ENCODE peak calls at places on chromosomes 12 and 14, in ten cellular contexts. One of them, this sample, is unnamed.

GRCh38 chr14:99736600-99737371 is 52.7 kb downstream of the CYP46A1 start:
- DNase-seq in neural progenitor cell: no peak
- DNase-seq in AG09319: no peak
- DNase-seq in A549: no peak
- DNase-seq in endothelial cell: no peak
- DNase-seq in HL-60: no peak
- DNase-seq in tibial artery: no peak
- DNase-seq in upper lobe of right lung: peak
- DNase-seq in GM20000: no peak
- DNase-seq in AG10803: no peak
- DNase-seq in this sample: peak

GRCh38 chr12:66899567-66899966 is 220.7 kb upstream of the GRIP1 start:
- DNase-seq in AG10803: no peak
- DNase-seq in upper lobe of right lung: no peak
- DNase-seq in neural progenitor cell: no peak
- DNase-seq in HL-60: no peak
- DNase-seq in tibial artery: no peak
- DNase-seq in A549: no peak
- DNase-seq in endothelial cell: no peak
- DNase-seq in GM20000: no peak
- DNase-seq in AG09319: no peak
- DNase-seq in this sample: no peak

GRCh38 chr14:50318031-50318626 is 6.0 kb downstream of the DMAC2L start:
- DNase-seq in GM20000: no peak
- DNase-seq in endothelial cell: no peak
- DNase-seq in HL-60: no peak
- DNase-seq in upper lobe of right lung: no peak
- DNase-seq in AG09319: no peak
- DNase-seq in A549: peak
- DNase-seq in neural progenitor cell: peak
- DNase-seq in AG10803: peak
- DNase-seq in tibial artery: no peak
- DNase-seq in this sample: no peak

GRCh38 chr14:54221432-54221803 is 175.4 kb upstream of the CDKN3 start:
- DNase-seq in tibial artery: no peak
- DNase-seq in HL-60: no peak
- DNase-seq in endothelial cell: no peak
- DNase-seq in GM20000: no peak
- DNase-seq in AG10803: no peak
- DNase-seq in AG09319: no peak
- DNase-seq in A549: no peak
- DNase-seq in upper lobe of right lung: no peak
- DNase-seq in neural progenitor cell: no peak
- DNase-seq in this sample: no peak

GRCh38 chr12:3168775-3169221 is 91.6 kb downstream of the TSPAN9 start:
- DNase-seq in upper lobe of right lung: no peak
- DNase-seq in endothelial cell: no peak
- DNase-seq in A549: peak
- DNase-seq in tibial artery: no peak
- DNase-seq in GM20000: no peak
- DNase-seq in AG10803: peak
- DNase-seq in AG09319: peak
- DNase-seq in neural progenitor cell: no peak
- DNase-seq in HL-60: no peak
- DNase-seq in this sample: no peak

GRCh38 chr14:75046899-75047298 is 4.4 kb downstream of the MLH3 start:
- DNase-seq in HL-60: no peak
- DNase-seq in neural progenitor cell: no peak
- DNase-seq in GM20000: no peak
- DNase-seq in AG10803: peak
- DNase-seq in endothelial cell: no peak
- DNase-seq in upper lobe of right lung: no peak
- DNase-seq in tibial artery: no peak
- DNase-seq in AG09319: no peak
- DNase-seq in A549: no peak
- DNase-seq in this sample: no peak

GRCh38 chr12:52279683-52280318 is 5.4 kb downstream of the KRT86 start:
- DNase-seq in HL-60: no peak
- DNase-seq in neural progenitor cell: peak
- DNase-seq in GM20000: no peak
- DNase-seq in tibial artery: no peak
- DNase-seq in upper lobe of right lung: no peak
- DNase-seq in endothelial cell: no peak
- DNase-seq in A549: no peak
- DNase-seq in AG10803: peak
- DNase-seq in AG09319: no peak
- DNase-seq in this sample: no peak

GRCh38 chr12:123897221-123897620 is 75.4 kb downstream of the CCDC92 start:
- DNase-seq in HL-60: no peak
- DNase-seq in AG09319: peak
- DNase-seq in neural progenitor cell: no peak
- DNase-seq in A549: peak
- DNase-seq in endothelial cell: no peak
- DNase-seq in upper lobe of right lung: no peak
- DNase-seq in tibial artery: no peak
- DNase-seq in AG10803: peak
- DNase-seq in GM20000: no peak
- DNase-seq in this sample: no peak

GRCh38 chr14:87049886-87050820 is 942.8 kb downstream of the GALC start:
- DNase-seq in upper lobe of right lung: no peak
- DNase-seq in AG10803: peak
- DNase-seq in AG09319: no peak
- DNase-seq in HL-60: peak
- DNase-seq in A549: peak
- DNase-seq in tibial artery: no peak
- DNase-seq in neural progenitor cell: peak
- DNase-seq in endothelial cell: peak
- DNase-seq in GM20000: no peak
- DNase-seq in this sample: no peak

GRCh38 chr14:85934123-85934885 is 404.4 kb downstream of the FLRT2 start:
- DNase-seq in A549: peak
- DNase-seq in endothelial cell: no peak
- DNase-seq in AG10803: peak
- DNase-seq in AG09319: no peak
- DNase-seq in neural progenitor cell: no peak
- DNase-seq in tibial artery: no peak
- DNase-seq in HL-60: peak
- DNase-seq in GM20000: peak
- DNase-seq in upper lobe of right lung: no peak
- DNase-seq in this sample: no peak

GRCh38 chr14:106436310-106436905 is 910.0 kb downstream of the TMEM121 start:
- DNase-seq in upper lobe of right lung: peak
- DNase-seq in AG10803: no peak
- DNase-seq in neural progenitor cell: no peak
- DNase-seq in tibial artery: no peak
- DNase-seq in A549: peak
- DNase-seq in HL-60: peak
- DNase-seq in endothelial cell: no peak
- DNase-seq in AG09319: no peak
- DNase-seq in GM20000: no peak
- DNase-seq in this sample: no peak

GRCh38 chr14:100698719-100699448 is 27.8 kb upstream of the DLK1 start:
- DNase-seq in tibial artery: no peak
- DNase-seq in upper lobe of right lung: no peak
- DNase-seq in HL-60: no peak
- DNase-seq in neural progenitor cell: no peak
- DNase-seq in endothelial cell: no peak
- DNase-seq in GM20000: no peak
- DNase-seq in AG09319: no peak
- DNase-seq in A549: no peak
- DNase-seq in AG10803: no peak
- DNase-seq in this sample: no peak

GRCh38 chr14:74955229-74955999 is at the start of gene PGF:
- DNase-seq in HL-60: no peak
- DNase-seq in A549: peak
- DNase-seq in endothelial cell: peak
- DNase-seq in upper lobe of right lung: peak
- DNase-seq in AG10803: peak
- DNase-seq in AG09319: no peak
- DNase-seq in tibial artery: peak
- DNase-seq in neural progenitor cell: peak
- DNase-seq in GM20000: peak
- DNase-seq in this sample: no peak

GRCh38 chr12:92747151-92747550 is 44.4 kb downstream of the PLEKHG7 start:
- DNase-seq in AG09319: no peak
- DNase-seq in AG10803: no peak
- DNase-seq in GM20000: no peak
- DNase-seq in HL-60: no peak
- DNase-seq in endothelial cell: no peak
- DNase-seq in A549: no peak
- DNase-seq in neural progenitor cell: no peak
- DNase-seq in upper lobe of right lung: no peak
- DNase-seq in tibial artery: no peak
- DNase-seq in this sample: no peak
- TF ChIP-seq CTCF in AG09319: no peak
- TF ChIP-seq CTCF in AG10803: no peak
- TF ChIP-seq CTCF in GM20000: no peak
- TF ChIP-seq CTCF in HL-60: no peak
- TF ChIP-seq CTCF in endothelial cell: no peak
- TF ChIP-seq CTCF in A549: no peak
- TF ChIP-seq CTCF in neural progenitor cell: no peak
- TF ChIP-seq CTCF in upper lobe of right lung: no peak
- TF ChIP-seq CTCF in tibial artery: no peak
- TF ChIP-seq CTCF in this sample: no peak

DNA sequence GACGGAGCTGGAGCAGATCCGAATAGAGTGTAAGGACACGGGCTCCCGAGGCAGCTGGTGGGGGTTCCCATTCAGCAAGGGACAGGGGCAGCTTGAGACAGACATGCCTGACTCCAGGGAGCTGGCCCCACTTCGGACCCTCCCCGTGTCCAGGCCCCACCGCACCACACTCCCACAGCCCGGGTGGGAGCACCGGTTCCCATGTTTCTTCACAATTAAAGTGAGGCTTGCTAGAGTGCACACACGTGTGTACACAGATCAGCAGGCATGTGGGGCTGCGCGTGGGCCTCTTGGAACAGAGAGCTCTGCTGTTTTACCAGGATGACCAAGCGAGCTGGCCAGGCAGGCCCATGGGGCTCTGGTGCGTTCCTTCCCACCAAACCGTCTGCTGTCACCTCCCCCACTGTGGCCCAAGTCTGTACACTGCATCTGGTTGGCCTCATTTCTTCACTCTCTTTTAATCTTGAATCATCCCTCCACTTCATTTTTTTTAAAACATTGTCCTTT is 48.0 kb downstream of the SLC6A12 start:
- DNase-seq in AG10803: no peak
- DNase-seq in upper lobe of right lung: no peak
- DNase-seq in tibial artery: no peak
- DNase-seq in A549: no peak
- DNase-seq in HL-60: no peak
- DNase-seq in GM20000: no peak
- DNase-seq in neural progenitor cell: no peak
- DNase-seq in AG09319: no peak
- DNase-seq in endothelial cell: no peak
- DNase-seq in this sample: no peak
- TF ChIP-seq CTCF in AG10803: no peak
- TF ChIP-seq CTCF in upper lobe of right lung: no peak
- TF ChIP-seq CTCF in tibial artery: no peak
- TF ChIP-seq CTCF in A549: no peak
- TF ChIP-seq CTCF in HL-60: no peak
- TF ChIP-seq CTCF in GM20000: no peak
- TF ChIP-seq CTCF in neural progenitor cell: no peak
- TF ChIP-seq CTCF in AG09319: no peak
- TF ChIP-seq CTCF in endothelial cell: no peak
- TF ChIP-seq CTCF in this sample: no peak

GRCh38 chr12:39105111-39105510 is 199.7 kb upstream of the CPNE8 start:
- DNase-seq in A549: no peak
- DNase-seq in AG09319: no peak
- DNase-seq in upper lobe of right lung: no peak
- DNase-seq in endothelial cell: no peak
- DNase-seq in tibial artery: no peak
- DNase-seq in GM20000: no peak
- DNase-seq in AG10803: peak
- DNase-seq in neural progenitor cell: no peak
- DNase-seq in HL-60: no peak
- DNase-seq in this sample: no peak

GRCh38 chr12:39103552-39104165 is 198.3 kb upstream of the CPNE8 start:
- DNase-seq in endothelial cell: peak
- DNase-seq in AG09319: peak
- DNase-seq in HL-60: peak
- DNase-seq in GM20000: peak
- DNase-seq in upper lobe of right lung: no peak
- DNase-seq in neural progenitor cell: peak
- DNase-seq in A549: peak
- DNase-seq in tibial artery: no peak
- DNase-seq in AG10803: peak
- DNase-seq in this sample: no peak

DNA sequence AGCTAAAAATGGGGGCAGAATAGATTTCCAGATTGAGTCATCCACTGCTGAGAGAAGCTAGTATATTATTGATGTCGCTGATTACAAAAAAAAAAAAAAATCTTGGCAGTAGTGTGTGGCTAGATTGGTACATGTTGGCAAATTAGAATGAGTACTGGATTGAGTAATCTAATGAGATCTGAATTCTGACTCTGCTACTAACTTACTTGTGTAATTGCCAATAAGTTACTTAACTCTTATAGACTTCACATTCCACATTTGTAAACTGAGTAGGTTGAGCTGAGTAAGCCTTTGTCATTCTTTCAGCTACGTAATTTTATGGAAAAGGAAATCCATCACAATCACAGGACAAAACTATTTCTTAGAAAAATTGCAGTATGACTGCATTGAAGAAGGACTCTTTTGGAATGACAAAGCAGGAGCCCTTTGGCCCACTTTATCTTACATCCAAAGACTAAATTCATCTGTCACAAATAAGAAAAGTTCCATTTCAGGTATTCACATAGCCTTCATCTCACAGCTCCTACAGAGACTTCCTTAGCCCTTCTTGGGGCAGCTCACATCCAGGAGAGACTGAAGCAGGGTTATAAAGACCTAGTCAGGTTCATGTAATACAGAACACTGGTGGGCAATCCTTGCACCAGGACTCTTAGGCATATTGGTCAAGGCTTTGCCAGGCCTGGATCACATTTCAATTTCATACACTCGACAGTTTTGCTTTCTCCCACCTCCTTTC is 197.3 kb upstream of the CPNE8 start:
- DNase-seq in AG10803: peak
- DNase-seq in GM20000: no peak
- DNase-seq in endothelial cell: no peak
- DNase-seq in HL-60: no peak
- DNase-seq in AG09319: no peak
- DNase-seq in neural progenitor cell: no peak
- DNase-seq in A549: no peak
- DNase-seq in tibial artery: no peak
- DNase-seq in upper lobe of right lung: no peak
- DNase-seq in this sample: no peak
- TF ChIP-seq CTCF in AG10803: no peak
- TF ChIP-seq CTCF in GM20000: no peak
- TF ChIP-seq CTCF in endothelial cell: no peak
- TF ChIP-seq CTCF in HL-60: no peak
- TF ChIP-seq CTCF in AG09319: no peak
- TF ChIP-seq CTCF in neural progenitor cell: no peak
- TF ChIP-seq CTCF in A549: no peak
- TF ChIP-seq CTCF in tibial artery: no peak
- TF ChIP-seq CTCF in upper lobe of right lung: no peak
- TF ChIP-seq CTCF in this sample: no peak

DNA sequence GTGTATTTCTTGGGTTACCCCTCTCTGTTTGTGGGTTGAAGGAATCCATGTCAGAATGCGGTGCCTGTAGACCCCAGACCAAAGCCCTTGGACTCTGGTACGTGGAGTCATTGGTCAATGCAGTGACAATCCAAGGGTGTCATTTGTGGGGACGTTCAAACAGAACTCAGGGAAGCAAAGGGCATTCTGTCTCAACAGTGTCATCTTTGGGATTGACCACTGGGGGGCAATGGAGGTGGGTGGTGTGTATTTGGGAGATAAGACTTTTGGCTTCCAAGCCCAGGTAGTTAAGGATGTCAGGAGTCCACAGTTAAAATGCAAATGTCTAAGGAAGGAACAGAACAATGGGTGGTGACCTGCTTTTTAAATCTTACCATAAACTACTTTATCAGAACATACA is 54.6 kb upstream of the CCDC175 start:
- DNase-seq in upper lobe of right lung: no peak
- DNase-seq in A549: peak
- DNase-seq in tibial artery: no peak
- DNase-seq in endothelial cell: peak
- DNase-seq in GM20000: no peak
- DNase-seq in AG09319: no peak
- DNase-seq in AG10803: no peak
- DNase-seq in neural progenitor cell: peak
- DNase-seq in HL-60: no peak
- DNase-seq in this sample: no peak
- TF ChIP-seq CTCF in upper lobe of right lung: peak
- TF ChIP-seq CTCF in A549: no peak
- TF ChIP-seq CTCF in tibial artery: peak
- TF ChIP-seq CTCF in endothelial cell: peak
- TF ChIP-seq CTCF in GM20000: no peak
- TF ChIP-seq CTCF in AG09319: no peak
- TF ChIP-seq CTCF in AG10803: peak
- TF ChIP-seq CTCF in neural progenitor cell: peak
- TF ChIP-seq CTCF in HL-60: peak
- TF ChIP-seq CTCF in this sample: peak

This sample was measured in chondrocyte.